ENCODE peak calls at places on chromosome 9, in seven cellular contexts. One of them, this sample, is unnamed.

GRCh38 chr9:113298924-113299770 is 4.0 kb downstream of the RNF183 start:
- DNase-seq in uterus: no peak
- DNase-seq in colonic mucosa: no peak
- DNase-seq in BE2C: no peak
- DNase-seq in CD8-positive, alpha-beta T cell: no peak
- DNase-seq in HCT116: no peak
- DNase-seq in thyroid gland: no peak
- DNase-seq in this sample: no peak

GRCh38 chr9:13898957-13899356 is 415.0 kb downstream of the NFIB start:
- DNase-seq in uterus: no peak
- DNase-seq in CD8-positive, alpha-beta T cell: no peak
- DNase-seq in HCT116: no peak
- DNase-seq in colonic mucosa: no peak
- DNase-seq in thyroid gland: peak; percentile 8
- DNase-seq in BE2C: peak; percentile 72
- DNase-seq in this sample: no peak

GRCh38 chr9:113669523-113670115 is 206.1 kb downstream of the RGS3 start:
- DNase-seq in thyroid gland: no peak
- DNase-seq in uterus: no peak
- DNase-seq in colonic mucosa: no peak
- DNase-seq in BE2C: no peak
- DNase-seq in CD8-positive, alpha-beta T cell: no peak
- DNase-seq in HCT116: no peak
- DNase-seq in this sample: no peak

GRCh38 chr9:71680189-71680983 is 87.9 kb downstream of the CEMIP2 start:
- DNase-seq in colonic mucosa: no peak
- DNase-seq in BE2C: no peak
- DNase-seq in uterus: no peak
- DNase-seq in thyroid gland: no peak
- DNase-seq in HCT116: no peak
- DNase-seq in CD8-positive, alpha-beta T cell: no peak
- DNase-seq in this sample: no peak

GRCh38 chr9:31582071-31582470 is 802.4 kb upstream of the ACO1 start:
- DNase-seq in uterus: no peak
- DNase-seq in thyroid gland: no peak
- DNase-seq in HCT116: no peak
- DNase-seq in BE2C: no peak
- DNase-seq in CD8-positive, alpha-beta T cell: no peak
- DNase-seq in colonic mucosa: no peak
- DNase-seq in this sample: no peak

GRCh38 chr9:124098141-124098905 is 86.8 kb downstream of the LHX2 start:
- DNase-seq in BE2C: no peak
- DNase-seq in thyroid gland: no peak
- DNase-seq in HCT116: no peak
- DNase-seq in uterus: no peak
- DNase-seq in colonic mucosa: no peak
- DNase-seq in CD8-positive, alpha-beta T cell: no peak
- DNase-seq in this sample: no peak

GRCh38 chr9:134258828-134259546 is 67.3 kb upstream of the RXRA start:
- DNase-seq in CD8-positive, alpha-beta T cell: no peak
- DNase-seq in uterus: no peak
- DNase-seq in HCT116: no peak
- DNase-seq in BE2C: no peak
- DNase-seq in thyroid gland: peak; percentile 44
- DNase-seq in colonic mucosa: no peak
- DNase-seq in this sample: no peak

GRCh38 chr9:111807197-111807596 is 12.5 kb upstream of the SHOC1 start:
- DNase-seq in HCT116: no peak
- DNase-seq in colonic mucosa: no peak
- DNase-seq in CD8-positive, alpha-beta T cell: no peak
- DNase-seq in uterus: no peak
- DNase-seq in thyroid gland: no peak
- DNase-seq in BE2C: no peak
- DNase-seq in this sample: no peak

GRCh38 chr9:27462846-27463245 is 61.2 kb upstream of the IFNK start:
- DNase-seq in CD8-positive, alpha-beta T cell: no peak
- DNase-seq in uterus: no peak
- DNase-seq in BE2C: no peak
- DNase-seq in HCT116: no peak
- DNase-seq in thyroid gland: no peak
- DNase-seq in colonic mucosa: no peak
- DNase-seq in this sample: no peak

GRCh38 chr9:113556877-113557593 is 93.5 kb downstream of the RGS3 start:
- DNase-seq in uterus: no peak
- DNase-seq in HCT116: no peak
- DNase-seq in thyroid gland: no peak
- DNase-seq in BE2C: no peak
- DNase-seq in colonic mucosa: no peak
- DNase-seq in CD8-positive, alpha-beta T cell: no peak
- DNase-seq in this sample: no peak

GRCh38 chr9:80435591-80435990 is 863.8 kb downstream of the TLE4 start:
- DNase-seq in BE2C: no peak
- DNase-seq in colonic mucosa: no peak
- DNase-seq in HCT116: no peak
- DNase-seq in thyroid gland: no peak
- DNase-seq in CD8-positive, alpha-beta T cell: no peak
- DNase-seq in uterus: no peak
- DNase-seq in this sample: no peak

GRCh38 chr9:33452828-33453271 is 5.5 kb upstream of the AQP3 start:
- DNase-seq in HCT116: peak; percentile 63
- DNase-seq in colonic mucosa: peak; percentile 63
- DNase-seq in thyroid gland: peak; percentile 42
- DNase-seq in CD8-positive, alpha-beta T cell: peak; percentile 32
- DNase-seq in BE2C: peak; percentile 84
- DNase-seq in uterus: no peak
- DNase-seq in this sample: peak; percentile 33

GRCh38 chr9:68827833-68828744 is 123.0 kb downstream of the PIP5K1B start:
- DNase-seq in colonic mucosa: no peak
- DNase-seq in HCT116: no peak
- DNase-seq in uterus: no peak
- DNase-seq in BE2C: no peak
- DNase-seq in thyroid gland: no peak
- DNase-seq in CD8-positive, alpha-beta T cell: no peak
- DNase-seq in this sample: no peak

GRCh38 chr9:89804766-89805531 is 200.1 kb downstream of the GADD45G start:
- DNase-seq in HCT116: no peak
- DNase-seq in colonic mucosa: no peak
- DNase-seq in CD8-positive, alpha-beta T cell: no peak
- DNase-seq in BE2C: no peak
- DNase-seq in uterus: no peak
- DNase-seq in thyroid gland: no peak
- DNase-seq in this sample: no peak

GRCh38 chr9:98317134-98317857 is 61.8 kb upstream of the TBC1D2 start:
- DNase-seq in uterus: no peak
- DNase-seq in thyroid gland: no peak
- DNase-seq in colonic mucosa: no peak
- DNase-seq in HCT116: no peak
- DNase-seq in BE2C: no peak
- DNase-seq in CD8-positive, alpha-beta T cell: no peak
- DNase-seq in this sample: no peak

GRCh38 chr9:127509261-127509954 is 58.1 kb downstream of the LRSAM1 start:
- DNase-seq in BE2C: no peak
- DNase-seq in uterus: no peak
- DNase-seq in colonic mucosa: no peak
- DNase-seq in HCT116: no peak
- DNase-seq in thyroid gland: no peak
- DNase-seq in CD8-positive, alpha-beta T cell: no peak
- DNase-seq in this sample: no peak

GRCh38 chr9:125415583-125416443 is 154.2 kb downstream of the GAPVD1 start:
- DNase-seq in BE2C: no peak
- DNase-seq in CD8-positive, alpha-beta T cell: no peak
- DNase-seq in HCT116: no peak
- DNase-seq in thyroid gland: peak; percentile 30
- DNase-seq in colonic mucosa: no peak
- DNase-seq in uterus: no peak
- DNase-seq in this sample: no peak

GRCh38 chr9:34633851-34634550 is 3.6 kb downstream of the SIGMAR1 start:
- DNase-seq in HCT116: no peak
- DNase-seq in colonic mucosa: peak; percentile 72
- DNase-seq in thyroid gland: peak; percentile 68
- DNase-seq in CD8-positive, alpha-beta T cell: peak; percentile 60
- DNase-seq in uterus: peak; percentile 52
- DNase-seq in BE2C: peak; percentile 76
- DNase-seq in this sample: peak; percentile 61

GRCh38 chr9:72844440-72844768 is 108.4 kb downstream of the ALDH1A1 start:
- DNase-seq in CD8-positive, alpha-beta T cell: no peak
- DNase-seq in HCT116: no peak
- DNase-seq in uterus: no peak
- DNase-seq in colonic mucosa: no peak
- DNase-seq in thyroid gland: no peak
- DNase-seq in BE2C: no peak
- DNase-seq in this sample: no peak

GRCh38 chr9:136385015-136385414 is 11.5 kb upstream of the CARD9 start:
- DNase-seq in HCT116: no peak
- DNase-seq in thyroid gland: no peak
- DNase-seq in CD8-positive, alpha-beta T cell: no peak
- DNase-seq in uterus: no peak
- DNase-seq in colonic mucosa: no peak
- DNase-seq in BE2C: no peak
- DNase-seq in this sample: no peak

GRCh38 chr9:33189331-33189731 is 22.2 kb upstream of the B4GALT1 start:
- DNase-seq in BE2C: no peak
- DNase-seq in colonic mucosa: no peak
- DNase-seq in CD8-positive, alpha-beta T cell: no peak
- DNase-seq in uterus: no peak
- DNase-seq in thyroid gland: no peak
- DNase-seq in HCT116: no peak
- DNase-seq in this sample: no peak

GRCh38 chr9:6173914-6174313 is 41.7 kb upstream of the IL33 start:
- DNase-seq in uterus: no peak
- DNase-seq in CD8-positive, alpha-beta T cell: no peak
- DNase-seq in HCT116: no peak
- DNase-seq in thyroid gland: no peak
- DNase-seq in BE2C: no peak
- DNase-seq in colonic mucosa: no peak
- DNase-seq in this sample: no peak

DNA sequence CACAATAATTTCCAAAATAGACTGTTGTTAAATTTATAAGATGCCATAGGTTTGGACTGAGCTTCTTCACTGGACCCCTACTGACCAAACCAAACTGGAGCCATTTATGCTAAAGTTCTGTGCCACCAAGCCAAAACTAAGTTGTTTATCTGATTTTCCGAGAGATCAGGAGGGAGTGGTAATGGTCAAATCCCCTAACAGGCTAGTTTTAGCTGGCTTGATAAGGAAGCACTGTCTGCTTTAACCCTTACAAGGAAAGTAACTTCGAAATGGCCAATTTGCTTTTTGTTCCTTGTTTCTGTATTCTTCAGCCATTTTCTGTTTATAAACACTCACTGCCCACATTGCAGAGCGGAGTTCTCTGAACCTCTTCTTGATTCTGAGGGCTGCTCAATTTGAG is 246.8 kb upstream of the TUT7 start:
- DNase-seq in uterus: no peak
- DNase-seq in colonic mucosa: no peak
- DNase-seq in HCT116: no peak
- DNase-seq in CD8-positive, alpha-beta T cell: no peak
- DNase-seq in thyroid gland: no peak
- DNase-seq in BE2C: no peak
- DNase-seq in this sample: no peak
- H3K9me3 ChIP-seq in uterus: no peaks in the 10 kb centered on the region
- H3K9me3 ChIP-seq in colonic mucosa: no peaks in the 10 kb centered on the region
- H3K9me3 ChIP-seq in HCT116: no peaks in the 10 kb centered on the region
- H3K9me3 ChIP-seq in CD8-positive, alpha-beta T cell: no peaks in the 10 kb centered on the region
- H3K9me3 ChIP-seq in thyroid gland: no peaks in the 10 kb centered on the region
- H3K9me3 ChIP-seq in BE2C: no peaks in the 10 kb centered on the region
- H3K9me3 ChIP-seq in this sample: no peaks in the 10 kb centered on the region

DNA sequence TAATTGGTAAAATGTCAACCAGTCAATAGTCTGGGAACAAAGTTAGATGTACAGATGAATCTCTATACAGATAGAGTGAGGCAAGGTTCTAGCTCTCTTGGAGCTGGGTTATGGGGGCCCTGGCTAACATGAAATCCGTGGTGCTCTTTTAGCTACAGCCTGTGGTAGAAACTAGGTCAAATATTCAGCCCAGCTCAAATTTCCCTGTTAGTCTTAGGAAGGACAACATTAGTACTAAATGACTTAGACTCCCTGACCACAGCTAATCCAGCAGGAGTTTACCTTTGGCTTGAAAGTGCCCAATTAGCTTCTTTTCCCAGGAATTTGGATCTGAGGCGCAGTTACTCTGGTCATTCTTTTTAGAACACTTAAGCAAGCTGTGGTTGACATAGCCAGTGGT is 170.5 kb downstream of the DMRTA1 start:
- DNase-seq in CD8-positive, alpha-beta T cell: no peak
- DNase-seq in colonic mucosa: no peak
- DNase-seq in BE2C: no peak
- DNase-seq in HCT116: no peak
- DNase-seq in uterus: no peak
- DNase-seq in thyroid gland: no peak
- DNase-seq in this sample: no peak
- H3K9me3 ChIP-seq in CD8-positive, alpha-beta T cell: no peaks in the 10 kb centered on the region
- H3K9me3 ChIP-seq in colonic mucosa: no peaks in the 10 kb centered on the region
- H3K9me3 ChIP-seq in BE2C: no peaks in the 10 kb centered on the region
- H3K9me3 ChIP-seq in HCT116: no peaks in the 10 kb centered on the region
- H3K9me3 ChIP-seq in uterus: no peaks in the 10 kb centered on the region
- H3K9me3 ChIP-seq in thyroid gland: no peaks in the 10 kb centered on the region
- H3K9me3 ChIP-seq in this sample: no peaks in the 10 kb centered on the region

GRCh38 chr9:96762562-96762961 is 15.3 kb downstream of the ZNF510 start:
- DNase-seq in CD8-positive, alpha-beta T cell: no peak
- DNase-seq in HCT116: no peak
- DNase-seq in thyroid gland: no peak
- DNase-seq in colonic mucosa: no peak
- DNase-seq in BE2C: no peak
- DNase-seq in uterus: no peak
- DNase-seq in this sample: no peak

GRCh38 chr9:96758845-96759673 is 18.8 kb downstream of the ZNF510 start:
- DNase-seq in CD8-positive, alpha-beta T cell: no peak
- DNase-seq in uterus: no peak
- DNase-seq in thyroid gland: no peak
- DNase-seq in colonic mucosa: no peak
- DNase-seq in BE2C: no peak
- DNase-seq in HCT116: no peak
- DNase-seq in this sample: no peak
- H3K9me3 ChIP-seq in CD8-positive, alpha-beta T cell: peaks cover 64% of the 10 kb centered on the region
- H3K9me3 ChIP-seq in uterus: peaks cover 3% of the 10 kb centered on the region
- H3K9me3 ChIP-seq in thyroid gland: peaks cover 5% of the 10 kb centered on the region
- H3K9me3 ChIP-seq in colonic mucosa: peaks cover 20% of the 10 kb centered on the region
- H3K9me3 ChIP-seq in BE2C: no peaks in the 10 kb centered on the region
- H3K9me3 ChIP-seq in HCT116: peaks cover 33% of the 10 kb centered on the region
- H3K9me3 ChIP-seq in this sample: peaks cover 66% of the 10 kb centered on the region

DNA sequence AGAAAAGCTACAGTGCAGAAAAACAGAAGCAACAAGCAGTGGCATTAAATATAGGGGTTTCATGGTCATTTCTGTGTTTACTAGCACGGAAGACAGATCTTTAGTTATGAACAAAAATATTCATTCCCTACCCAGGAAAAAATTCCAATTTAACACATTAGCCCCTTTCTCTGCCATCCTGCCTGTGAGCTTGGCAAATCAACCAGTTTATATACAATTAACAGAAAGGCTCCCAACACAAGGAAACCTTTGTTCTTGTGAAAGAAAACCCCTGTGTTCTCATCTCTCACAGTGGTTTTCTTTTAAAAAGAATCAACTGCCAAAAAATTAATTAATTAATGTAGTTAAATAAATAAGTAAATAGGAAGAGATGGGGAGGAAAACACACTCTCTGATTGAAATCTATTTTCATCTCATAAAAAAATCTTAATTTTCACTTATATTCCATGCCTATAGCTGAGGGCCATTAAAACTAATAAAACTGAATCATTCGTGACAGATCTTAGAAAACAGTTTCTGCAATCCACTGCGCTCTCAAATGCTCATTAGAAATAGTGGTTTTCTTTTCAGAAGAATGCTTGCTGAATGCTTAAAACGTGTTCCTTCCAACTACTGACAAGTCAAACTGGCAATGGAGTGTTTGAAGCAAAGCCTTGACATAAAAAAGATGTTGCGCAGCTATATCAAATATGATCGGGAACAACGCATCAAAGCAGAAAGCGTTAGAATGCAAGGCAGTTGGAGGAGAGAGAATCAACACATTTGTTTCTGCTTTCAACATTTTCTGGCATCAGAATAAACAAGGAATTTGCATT is 387.7 kb downstream of the TLR4 start:
- DNase-seq in uterus: no peak
- DNase-seq in HCT116: no peak
- DNase-seq in BE2C: no peak
- DNase-seq in colonic mucosa: no peak
- DNase-seq in CD8-positive, alpha-beta T cell: no peak
- DNase-seq in thyroid gland: no peak
- DNase-seq in this sample: no peak
- H3K9me3 ChIP-seq in uterus: no peaks in the 10 kb centered on the region
- H3K9me3 ChIP-seq in HCT116: peaks cover 6% of the 10 kb centered on the region
- H3K9me3 ChIP-seq in BE2C: no peaks in the 10 kb centered on the region
- H3K9me3 ChIP-seq in colonic mucosa: no peaks in the 10 kb centered on the region
- H3K9me3 ChIP-seq in CD8-positive, alpha-beta T cell: no peaks in the 10 kb centered on the region
- H3K9me3 ChIP-seq in thyroid gland: no peaks in the 10 kb centered on the region
- H3K9me3 ChIP-seq in this sample: no peaks in the 10 kb centered on the region

This sample was measured in T-helper 17 cell.